ENCODE peak calls at places on chromosomes 7 and 10, in eight cellular contexts. One of them, this sample, is unnamed.

GRCh38 chr10:72567421-72567820 is 58.5 kb downstream of the MICU1 start:
- ATAC-seq in GM23338: peak; percentile 27
- ATAC-seq in HepG2: no peak
- ATAC-seq in Panc1: peak; percentile 86
- ATAC-seq in GM12878: no peak
- ATAC-seq in K562: no peak
- ATAC-seq in HCT116: peak; percentile 80
- ATAC-seq in upper lobe of left lung: peak; percentile 28
- ATAC-seq in this sample: no peak

GRCh38 chr7:99837649-99838361 is 10.0 kb downstream of the CYP3A43 start:
- ATAC-seq in HepG2: peak; percentile 72
- ATAC-seq in Panc1: no peak
- ATAC-seq in K562: peak; percentile 27
- ATAC-seq in HCT116: no peak
- ATAC-seq in GM12878: peak; percentile 69
- ATAC-seq in GM23338: no peak
- ATAC-seq in upper lobe of left lung: peak; percentile 58
- ATAC-seq in this sample: no peak

GRCh38 chr10:78229950-78230675 is 196.4 kb downstream of the RPS24 start:
- ATAC-seq in GM12878: no peak
- ATAC-seq in HCT116: no peak
- ATAC-seq in upper lobe of left lung: no peak
- ATAC-seq in Panc1: no peak
- ATAC-seq in HepG2: no peak
- ATAC-seq in K562: no peak
- ATAC-seq in GM23338: no peak
- ATAC-seq in this sample: no peak

GRCh38 chr7:85292908-85293576 is 106.2 kb upstream of the SEMA3D start:
- ATAC-seq in GM23338: no peak
- ATAC-seq in K562: no peak
- ATAC-seq in HepG2: no peak
- ATAC-seq in upper lobe of left lung: no peak
- ATAC-seq in GM12878: peak; percentile 86
- ATAC-seq in Panc1: no peak
- ATAC-seq in HCT116: no peak
- ATAC-seq in this sample: no peak

GRCh38 chr10:125000366-125001312 is 58.7 kb downstream of the ZRANB1 start:
- ATAC-seq in HCT116: no peak
- ATAC-seq in K562: no peak
- ATAC-seq in GM23338: peak; percentile 8
- ATAC-seq in HepG2: peak; percentile 47
- ATAC-seq in GM12878: peak; percentile 25
- ATAC-seq in upper lobe of left lung: no peak
- ATAC-seq in Panc1: no peak
- ATAC-seq in this sample: no peak

GRCh38 chr10:117741524-117741923 is 199.0 kb downstream of the EMX2 start:
- ATAC-seq in GM12878: peak; percentile 42
- ATAC-seq in HepG2: no peak
- ATAC-seq in K562: no peak
- ATAC-seq in GM23338: peak; percentile 74
- ATAC-seq in upper lobe of left lung: no peak
- ATAC-seq in HCT116: peak; percentile 82
- ATAC-seq in Panc1: no peak
- ATAC-seq in this sample: no peak

GRCh38 chr7:108327353-108327752 is 128.9 kb downstream of the NRCAM start:
- ATAC-seq in GM23338: no peak
- ATAC-seq in HCT116: no peak
- ATAC-seq in Panc1: no peak
- ATAC-seq in GM12878: peak; percentile 72
- ATAC-seq in upper lobe of left lung: no peak
- ATAC-seq in HepG2: no peak
- ATAC-seq in K562: no peak
- ATAC-seq in this sample: no peak

GRCh38 chr10:73480158-73480557 is 15.7 kb downstream of the PPP3CB start:
- ATAC-seq in HCT116: no peak
- ATAC-seq in GM23338: no peak
- ATAC-seq in upper lobe of left lung: no peak
- ATAC-seq in Panc1: no peak
- ATAC-seq in GM12878: peak; percentile 53
- ATAC-seq in HepG2: no peak
- ATAC-seq in K562: no peak
- ATAC-seq in this sample: no peak

DNA sequence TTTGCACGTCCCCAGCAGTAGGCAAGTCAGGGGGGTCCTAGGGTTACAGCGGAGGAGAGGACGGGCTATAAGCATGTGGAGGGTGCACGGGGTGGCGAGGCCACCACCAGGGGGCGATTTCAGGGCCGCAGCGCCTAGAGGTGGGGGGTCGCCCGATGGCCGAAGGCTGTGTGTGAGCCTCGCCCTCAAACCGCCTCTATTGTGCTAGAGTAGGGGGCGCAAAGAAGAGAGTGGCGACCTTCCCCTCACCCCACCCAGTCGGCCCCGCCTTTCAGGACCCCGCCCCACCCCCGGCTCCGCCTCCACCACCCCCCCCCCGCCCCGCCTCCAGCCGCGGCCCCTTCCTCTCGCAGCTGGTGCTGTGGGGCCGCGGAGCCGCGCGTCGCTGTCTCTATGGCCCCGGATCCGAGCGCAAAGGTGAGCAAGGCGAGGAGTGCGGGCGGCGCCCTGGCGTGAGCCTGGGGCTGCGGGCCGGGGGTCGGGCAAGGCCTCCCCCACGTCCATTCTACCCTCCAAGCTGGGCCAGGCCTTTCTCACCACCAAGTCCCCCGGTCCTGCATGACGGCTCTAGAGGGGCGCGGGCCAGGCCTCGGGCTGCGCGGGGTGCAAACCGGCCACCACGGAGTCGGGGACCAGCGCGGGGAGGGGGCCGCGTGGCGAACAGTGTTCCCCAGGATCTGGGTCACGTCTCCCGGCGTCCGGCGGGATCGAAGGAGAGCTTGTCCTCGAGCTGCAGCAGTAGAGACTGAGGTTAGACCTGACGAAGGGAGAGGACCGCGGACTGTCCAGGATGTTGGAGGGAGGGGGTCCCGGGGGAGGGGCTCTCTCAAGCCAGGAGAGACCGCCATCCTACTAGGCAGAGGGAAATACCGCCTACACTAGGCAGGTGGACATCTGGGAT is at the start of gene SEMA4G:
- ATAC-seq in GM23338: peak; percentile 87
- ATAC-seq in upper lobe of left lung: peak; percentile 78
- ATAC-seq in HepG2: peak; percentile 69
- ATAC-seq in GM12878: peak; percentile 94
- ATAC-seq in HCT116: peak; percentile 85
- ATAC-seq in K562: peak; percentile 95
- ATAC-seq in Panc1: peak; percentile 87
- ATAC-seq in this sample: peak; percentile 85
- H3K27ac ChIP-seq in GM23338: no peak within 1 kb of the TSS
- H3K27ac ChIP-seq in upper lobe of left lung: no peak within 1 kb of the TSS
- H3K27ac ChIP-seq in HepG2: peak within 1 kb of the TSS; percentile 96
- H3K27ac ChIP-seq in GM12878: no peak within 1 kb of the TSS
- H3K27ac ChIP-seq in HCT116: peak within 1 kb of the TSS; percentile 40
- H3K27ac ChIP-seq in K562: no peak within 1 kb of the TSS
- H3K27ac ChIP-seq in Panc1: peak within 1 kb of the TSS; percentile 30
- H3K27ac ChIP-seq in this sample: peak within 1 kb of the TSS; percentile 54

GRCh38 chr10:5625992-5626777 is 40.2 kb downstream of the ASB13 start:
- ATAC-seq in Panc1: no peak
- ATAC-seq in GM12878: no peak
- ATAC-seq in GM23338: no peak
- ATAC-seq in HepG2: no peak
- ATAC-seq in upper lobe of left lung: no peak
- ATAC-seq in K562: no peak
- ATAC-seq in HCT116: no peak
- ATAC-seq in this sample: no peak
- TF ChIP-seq POLR2AphosphoS5 in Panc1: no peak
- TF ChIP-seq POLR2AphosphoS5 in GM12878: no peak
- TF ChIP-seq POLR2AphosphoS5 in GM23338: no peak
- TF ChIP-seq POLR2AphosphoS5 in HepG2: no peak
- TF ChIP-seq POLR2AphosphoS5 in upper lobe of left lung: no peak
- TF ChIP-seq POLR2AphosphoS5 in K562: no peak
- TF ChIP-seq POLR2AphosphoS5 in HCT116: no peak
- TF ChIP-seq POLR2AphosphoS5 in this sample: no peak

GRCh38 chr10:76435154-76435553 is 1003.7 kb downstream of the LRMDA start:
- ATAC-seq in GM23338: no peak
- ATAC-seq in Panc1: no peak
- ATAC-seq in upper lobe of left lung: no peak
- ATAC-seq in HepG2: peak; percentile 48
- ATAC-seq in GM12878: no peak
- ATAC-seq in HCT116: no peak
- ATAC-seq in K562: no peak
- ATAC-seq in this sample: no peak

GRCh38 chr10:76433161-76434005 is 1002.0 kb downstream of the LRMDA start:
- ATAC-seq in GM23338: no peak
- ATAC-seq in HepG2: peak; percentile 91
- ATAC-seq in HCT116: no peak
- ATAC-seq in upper lobe of left lung: no peak
- ATAC-seq in GM12878: no peak
- ATAC-seq in K562: no peak
- ATAC-seq in Panc1: no peak
- ATAC-seq in this sample: no peak

GRCh38 chr10:76429642-76430041 is 998.2 kb downstream of the LRMDA start:
- ATAC-seq in K562: no peak
- ATAC-seq in GM23338: peak; percentile 65
- ATAC-seq in HCT116: no peak
- ATAC-seq in upper lobe of left lung: no peak
- ATAC-seq in Panc1: no peak
- ATAC-seq in GM12878: no peak
- ATAC-seq in HepG2: no peak
- ATAC-seq in this sample: no peak

GRCh38 chr10:76430330-76430729 is 998.9 kb downstream of the LRMDA start:
- ATAC-seq in HCT116: no peak
- ATAC-seq in K562: no peak
- ATAC-seq in GM12878: no peak
- ATAC-seq in upper lobe of left lung: no peak
- ATAC-seq in GM23338: no peak
- ATAC-seq in Panc1: no peak
- ATAC-seq in HepG2: no peak
- ATAC-seq in this sample: no peak

DNA sequence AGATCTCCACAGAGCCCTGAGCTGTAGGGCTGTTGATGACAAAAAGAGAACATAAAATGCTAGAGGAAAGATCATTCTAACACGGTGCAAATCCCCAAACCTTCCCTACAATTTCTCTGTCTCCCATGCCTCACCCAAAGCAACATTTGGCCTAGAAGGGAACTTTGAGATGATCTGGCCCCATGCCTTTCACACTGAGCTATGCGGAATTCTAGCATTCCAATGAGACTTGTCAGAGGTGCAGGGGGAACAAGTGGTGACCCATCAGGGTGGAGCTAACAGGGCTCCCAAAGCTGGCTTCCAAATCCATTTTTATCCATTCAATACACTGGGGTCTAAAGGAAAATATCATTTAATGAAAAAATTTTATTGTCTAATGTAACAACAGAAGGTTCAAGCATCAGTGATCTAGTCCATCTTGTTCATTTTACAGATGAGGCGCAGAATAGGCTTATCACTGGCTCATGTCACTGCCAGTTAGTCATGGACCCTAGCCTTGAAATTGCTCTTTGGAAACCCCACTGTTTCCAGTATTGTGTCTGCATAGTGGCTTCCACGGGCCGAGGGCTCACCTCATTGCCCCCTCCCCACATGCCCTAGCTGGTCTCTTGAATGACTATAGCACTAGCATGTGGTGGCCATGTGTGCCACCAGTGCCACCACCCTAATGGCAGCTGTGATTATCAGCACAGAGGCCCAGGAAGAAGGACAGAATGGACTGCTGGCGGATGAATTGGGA is 1001.0 kb downstream of the LRMDA start:
- ATAC-seq in Panc1: no peak
- ATAC-seq in GM23338: peak; percentile 77
- ATAC-seq in GM12878: no peak
- ATAC-seq in K562: no peak
- ATAC-seq in HepG2: no peak
- ATAC-seq in HCT116: peak; percentile 69
- ATAC-seq in upper lobe of left lung: peak; percentile 90
- ATAC-seq in this sample: peak; percentile 89
- H3K27ac ChIP-seq in Panc1: no peak overlapping the region
- H3K27ac ChIP-seq in GM23338: no peak overlapping the region
- H3K27ac ChIP-seq in GM12878: no peak overlapping the region
- H3K27ac ChIP-seq in K562: no peak overlapping the region
- H3K27ac ChIP-seq in HepG2: no peak overlapping the region
- H3K27ac ChIP-seq in HCT116: no peak overlapping the region
- H3K27ac ChIP-seq in upper lobe of left lung: peak overlapping the region; percentile 53
- H3K27ac ChIP-seq in this sample: peak overlapping the region; percentile 76

GRCh38 chr10:7231420-7232414 is 179.1 kb downstream of the SFMBT2 start:
- ATAC-seq in upper lobe of left lung: no peak
- ATAC-seq in GM23338: no peak
- ATAC-seq in GM12878: no peak
- ATAC-seq in HepG2: no peak
- ATAC-seq in HCT116: no peak
- ATAC-seq in K562: peak; percentile 51
- ATAC-seq in Panc1: no peak
- ATAC-seq in this sample: peak; percentile 57

GRCh38 chr10:7230956-7231355 is 179.9 kb downstream of the SFMBT2 start:
- ATAC-seq in GM23338: no peak
- ATAC-seq in GM12878: no peak
- ATAC-seq in HCT116: no peak
- ATAC-seq in upper lobe of left lung: no peak
- ATAC-seq in K562: no peak
- ATAC-seq in HepG2: no peak
- ATAC-seq in Panc1: no peak
- ATAC-seq in this sample: no peak

GRCh38 chr10:7234109-7234508 is 176.7 kb downstream of the SFMBT2 start:
- ATAC-seq in HepG2: no peak
- ATAC-seq in Panc1: no peak
- ATAC-seq in upper lobe of left lung: no peak
- ATAC-seq in GM12878: no peak
- ATAC-seq in HCT116: no peak
- ATAC-seq in GM23338: no peak
- ATAC-seq in K562: peak; percentile 33
- ATAC-seq in this sample: no peak

GRCh38 chr10:7235376-7235775 is 175.5 kb downstream of the SFMBT2 start:
- ATAC-seq in HepG2: no peak
- ATAC-seq in K562: no peak
- ATAC-seq in HCT116: no peak
- ATAC-seq in Panc1: no peak
- ATAC-seq in GM12878: no peak
- ATAC-seq in upper lobe of left lung: no peak
- ATAC-seq in GM23338: no peak
- ATAC-seq in this sample: no peak

DNA sequence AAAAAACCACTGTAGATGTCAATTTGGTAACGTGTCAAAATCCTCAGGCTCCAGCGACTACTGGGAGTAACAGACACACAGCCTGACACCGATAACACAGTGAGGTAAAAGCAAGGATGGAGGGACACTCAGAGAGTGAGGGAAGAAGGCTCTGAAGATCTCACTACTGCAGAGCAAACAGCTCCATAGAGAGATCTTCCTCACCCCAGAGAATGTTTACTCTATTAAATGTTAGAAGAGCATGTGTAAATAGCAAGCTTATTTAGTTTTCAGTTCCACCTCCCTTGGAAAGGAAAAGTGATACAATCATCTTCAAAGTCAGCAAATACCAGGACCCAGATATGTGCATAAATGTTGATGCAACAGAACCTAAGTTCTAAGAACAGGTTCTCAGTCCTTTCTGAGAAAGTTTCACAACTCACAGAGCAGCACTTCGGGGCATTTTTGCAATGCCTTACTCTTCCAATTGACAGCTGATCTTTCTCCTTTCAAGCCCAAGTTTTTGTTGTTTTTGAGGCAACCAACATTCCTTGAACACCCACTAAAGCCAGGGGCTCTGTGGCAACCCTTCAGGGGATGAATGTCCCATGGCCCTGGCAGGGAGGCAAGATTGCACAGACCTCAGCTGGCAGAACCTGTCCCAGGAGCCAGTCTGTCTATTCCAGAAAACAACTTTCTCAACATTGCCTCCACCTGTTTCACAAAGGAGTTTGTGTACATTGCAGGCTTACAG is 177.4 kb downstream of the SFMBT2 start:
- ATAC-seq in upper lobe of left lung: no peak
- ATAC-seq in HCT116: no peak
- ATAC-seq in GM23338: no peak
- ATAC-seq in GM12878: no peak
- ATAC-seq in HepG2: peak; percentile 49
- ATAC-seq in K562: peak; percentile 89
- ATAC-seq in Panc1: no peak
- ATAC-seq in this sample: peak; percentile 68
- TF ChIP-seq POLR2AphosphoS5 in upper lobe of left lung: peak; percentile 59
- TF ChIP-seq POLR2AphosphoS5 in HCT116: no peak
- TF ChIP-seq POLR2AphosphoS5 in GM23338: no peak
- TF ChIP-seq POLR2AphosphoS5 in GM12878: no peak
- TF ChIP-seq POLR2AphosphoS5 in HepG2: no peak
- TF ChIP-seq POLR2AphosphoS5 in K562: no peak
- TF ChIP-seq POLR2AphosphoS5 in Panc1: no peak
- TF ChIP-seq POLR2AphosphoS5 in this sample: no peak

This sample was measured in gastroesophageal sphincter.